ENCODE peak calls at places on chromosome 14, in five cellular contexts. S, I, Z, G and Q are unnamed samples.

GRCh38 chr14:39276579-39277114 is 42.9 kb downstream of the MIA2 start:
- DNase-seq in S (no peak), I (no peak), Z (no peak), G (no peak), Q (no peak)

GRCh38 chr14:69491226-69491625 is 6.7 kb downstream of the PLEKHD1 start:
- DNase-seq in S (no peak), I (no peak), Z (no peak), G (no peak), Q (no peak)

GRCh38 chr14:53380041-53380440 is 226.9 kb upstream of the DDHD1 start:
- DNase-seq in S (no peak), I (no peak), Z (no peak), G (no peak), Q (no peak)

GRCh38 chr14:78758333-78758732 is 588.2 kb downstream of the NRXN3 start:
- DNase-seq in S (no peak), I (no peak), Z (peak; percentile 59), G (peak; percentile 5), Q (peak; percentile 70)

GRCh38 chr14:101834387-101835165 is 73.1 kb downstream of the PPP2R5C start:
- DNase-seq in S (no peak), I (no peak), Z (no peak), G (no peak), Q (no peak)

GRCh38 chr14:21026251-21026987 is 1.6 kb upstream of the NDRG2 start:
- DNase-seq in S (no peak), I (no peak), Z (no peak), G (no peak), Q (no peak)

GRCh38 chr14:90503582-90503981 is 106.8 kb downstream of the CALM1 start:
- DNase-seq in S (peak; percentile 44), I (no peak), Z (no peak), G (no peak), Q (no peak)

GRCh38 chr14:20427231-20428009 is 8.5 kb downstream of the KLHL33 start:
- DNase-seq in S (no peak), I (no peak), Z (no peak), G (peak; percentile 46), Q (peak; percentile 86)

GRCh38 chr14:96239759-96240158 is 16.3 kb upstream of the BDKRB1 start:
- DNase-seq in S (peak; percentile 73), I (no peak), Z (no peak), G (no peak), Q (no peak)

GRCh38 chr14:51500776-51501175 is 150.9 kb upstream of the FRMD6 start:
- DNase-seq in S (no peak), I (no peak), Z (no peak), G (no peak), Q (no peak)

GRCh38 chr14:58296731-58297130 is 1.6 kb upstream of the ARID4A start:
- DNase-seq in S (no peak), I (no peak), Z (no peak), G (no peak), Q (no peak)

GRCh38 chr14:71549421-71549820 is 382.8 kb upstream of the RGS6 start:
- DNase-seq in S (no peak), I (no peak), Z (no peak), G (no peak), Q (no peak)

GRCh38 chr14:68607081-68607851 is 185.6 kb downstream of the ZFP36L1 start:
- DNase-seq in S (peak; percentile 37), I (no peak), Z (peak; percentile 41), G (no peak), Q (no peak)

GRCh38 chr14:58752782-58753181 is 115.0 kb downstream of the DACT1 start:
- DNase-seq in S (peak; percentile 91), I (peak; percentile 61), Z (no peak), G (no peak), Q (no peak)

GRCh38 chr14:22039938-22040780 is 366.5 kb upstream of the OR4E1 start:
- DNase-seq in S (no peak), I (no peak), Z (no peak), G (peak; percentile 61), Q (peak; percentile 13)

GRCh38 chr14:72154645-72155378 is 222.6 kb downstream of the RGS6 start:
- DNase-seq in S (no peak), I (no peak), Z (no peak), G (no peak), Q (no peak)

GRCh38 chr14:68380304-68380840 is 412.5 kb downstream of the ZFP36L1 start:
- DNase-seq in S (no peak), I (no peak), Z (no peak), G (no peak), Q (peak; percentile 87)

GRCh38 chr14:80699861-80700260 is 241.7 kb downstream of the CEP128 start:
- DNase-seq in S (no peak), I (no peak), Z (no peak), G (no peak), Q (peak; percentile 7)

GRCh38 chr14:30587141-30587540 is 28.2 kb downstream of the G2E3 start:
- DNase-seq in S (no peak), I (no peak), Z (no peak), G (no peak), Q (peak; percentile 5)

GRCh38 chr14:73757381-73757780 is 43.2 kb upstream of the PNMA1 start:
- DNase-seq in S (no peak), I (no peak), Z (no peak), G (no peak), Q (peak; percentile 58)

GRCh38 chr14:69910871-69911270 is 31.7 kb downstream of the SMOC1 start:
- DNase-seq in S (no peak), I (no peak), Z (no peak), G (no peak), Q (no peak)

GRCh38 chr14:68598089-68598488 is 194.8 kb downstream of the ZFP36L1 start:
- DNase-seq in S (no peak), I (no peak), Z (no peak), G (no peak), Q (no peak)

GRCh38 chr14:73610692-73611091 is 1.6 kb upstream of the ACOT6 start:
- DNase-seq in S (no peak), I (no peak), Z (peak; percentile 28), G (no peak), Q (no peak)

GRCh38 chr14:102914474-102915291 is 7.8 kb upstream of the AMN start:
- DNase-seq in S (no peak), I (no peak), Z (no peak), G (no peak), Q (no peak)

GRCh38 chr14:55686713-55687112 is 106.7 kb downstream of the KTN1 start:
- DNase-seq in S (no peak), I (no peak), Z (no peak), G (no peak), Q (no peak)

GRCh38 chr14:55689971-55690871 is 110.2 kb downstream of the KTN1 start:
- DNase-seq in S (no peak), I (no peak), Z (peak; percentile 33), G (no peak), Q (peak; percentile 14)

GRCh38 chr14:55688566-55688965 is 108.6 kb downstream of the KTN1 start:
- DNase-seq in S (no peak), I (no peak), Z (no peak), G (no peak), Q (no peak)

GRCh38 chr14:55697358-55697985 is 117.5 kb downstream of the KTN1 start:
- DNase-seq in S (peak; percentile 61), I (no peak), Z (no peak), G (no peak), Q (no peak)

GRCh38 chr14:55691659-55692058 is 111.7 kb downstream of the KTN1 start:
- DNase-seq in S (no peak), I (no peak), Z (no peak), G (no peak), Q (no peak)
- H3K4me3 ChIP-seq in S (no peak overlapping the region), I (no peak overlapping the region), Z (no peak overlapping the region), G (no peak overlapping the region), Q (no peak overlapping the region)

DNA sequence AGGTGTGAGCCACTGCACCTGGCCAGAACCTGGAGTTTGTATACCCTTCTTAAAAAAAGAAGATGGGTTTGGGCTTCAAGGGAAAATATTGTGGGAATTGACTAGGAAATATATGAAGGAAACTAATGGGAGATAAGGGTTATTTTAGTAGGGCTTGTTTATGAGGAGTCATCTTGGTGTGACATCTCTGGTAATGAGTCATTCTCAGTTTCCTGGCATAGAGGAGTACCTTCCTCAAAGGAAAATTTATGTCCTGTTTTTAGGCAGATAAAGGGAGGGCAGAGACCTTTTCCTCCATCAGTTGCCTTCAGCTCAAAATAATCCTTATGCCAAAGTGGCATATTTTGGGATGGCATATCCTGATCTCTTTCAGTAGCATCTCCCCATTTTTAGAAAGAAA is 30.6 kb upstream of the NFKBIA start:
- DNase-seq in S (no peak), I (no peak), Z (no peak), G (no peak), Q (no peak)
- TF ChIP-seq CTCF in S (no peak), I (no peak), Z (no peak), G (no peak), Q (no peak)

GRCh38 chr14:104802120-104802912 is 1.4 kb downstream of the ZBTB42 start:
- DNase-seq in S (no peak), I (no peak), Z (no peak), G (peak; percentile 33), Q (no peak)
- H3K4me3 ChIP-seq in S (no peak overlapping the region), I (peak overlapping the region; percentile 77), Z (no peak overlapping the region), G (no peak overlapping the region), Q (no peak overlapping the region)

DNA sequence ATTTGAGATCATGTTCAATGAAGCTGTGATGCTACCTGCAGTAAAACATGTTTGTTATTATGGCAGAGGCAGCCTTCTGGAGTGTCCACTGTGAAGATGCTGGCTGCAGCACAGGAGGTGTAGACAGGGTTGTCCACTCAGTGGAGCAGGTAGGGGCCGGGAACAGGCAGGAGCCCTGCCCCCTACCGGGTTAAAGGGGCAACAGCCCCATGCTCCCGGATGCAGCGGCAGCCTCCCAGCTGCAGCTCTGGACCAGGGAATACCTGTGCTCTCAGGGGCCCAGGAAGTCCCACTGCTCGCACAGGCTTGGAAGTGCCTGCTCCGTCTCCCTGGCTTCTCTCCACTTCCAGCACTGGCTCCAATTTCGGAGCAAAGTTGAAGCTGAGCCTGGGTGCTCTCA is 401.6 kb downstream of the FOXG1 start:
- DNase-seq in S (no peak), I (no peak), Z (no peak), G (no peak), Q (no peak)
- TF ChIP-seq CTCF in S (no peak), I (no peak), Z (no peak), G (no peak), Q (peak; percentile 5)

DNA sequence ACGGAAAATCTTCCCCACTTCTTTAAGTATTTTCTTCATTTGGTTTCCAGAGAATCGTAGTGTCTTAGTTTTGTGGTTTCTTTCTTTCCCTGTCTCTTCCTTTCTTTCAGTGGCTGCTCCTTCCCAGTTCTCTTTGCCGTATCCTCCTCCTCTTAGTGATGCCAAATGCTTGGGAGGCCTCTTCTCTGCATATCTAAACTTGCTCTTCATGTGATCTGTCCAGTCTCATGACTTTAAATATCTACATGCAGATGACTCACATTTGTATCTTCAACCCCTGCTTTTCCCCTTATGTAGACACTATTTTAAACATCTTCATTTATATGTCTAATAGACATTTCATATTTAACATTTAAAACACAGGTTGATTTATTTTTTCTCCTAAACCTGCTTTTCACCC is 149.2 kb downstream of the PTCSC3 start:
- DNase-seq in S (no peak), I (no peak), Z (no peak), G (no peak), Q (no peak)
- H3K4me3 ChIP-seq in S (no peak overlapping the region), I (no peak overlapping the region), Z (no peak overlapping the region), G (no peak overlapping the region), Q (no peak overlapping the region)